ENCODE peak calls at places on chromosomes 5 and 9, in five cellular contexts. Y is CD8-positive, alpha-beta T cell; Q is fibroblast of lung; N is tibial nerve; Z is foreskin fibroblast. W is an unnamed sample.

GRCh38 chr5:126394211-126394828 is 28.9 kb upstream of the GRAMD2B start:
- DNase-seq in Z (no peak), N (no peak), Q (no peak), Y (no peak), W (no peak)

GRCh38 chr5:166358127-166358840 is 1933.2 kb upstream of the WWC1 start:
- DNase-seq in Y (no peak), Q (no peak), Z (no peak), N (no peak), W (no peak)

GRCh38 chr5:98734646-98735045 is 38.8 kb upstream of the RGMB start:
- DNase-seq in N (no peak), Q (no peak), Y (no peak), Z (no peak), W (no peak)

GRCh38 chr9:74946686-74947085 is 6.0 kb downstream of the C9orf40 start:
- DNase-seq in Q (no peak), Z (no peak), Y (no peak), N (no peak), W (no peak)

GRCh38 chr9:130368631-130369103 is 76.1 kb upstream of the ASS1 start:
- DNase-seq in Z (no peak), Y (no peak), N (no peak), Q (peak), W (no peak)

GRCh38 chr9:4262735-4263141 is 37.1 kb downstream of the GLIS3 start:
- DNase-seq in N (no peak), Z (peak), Y (no peak), Q (peak), W (peak)

GRCh38 chr5:1781726-1782384 is 17.8 kb downstream of the MRPL36 start:
- DNase-seq in N (no peak), Q (no peak), Y (no peak), Z (no peak), W (no peak)

GRCh38 chr5:160970605-160971191 is 118.7 kb upstream of the ATP10B start:
- DNase-seq in Y (no peak), Q (no peak), N (no peak), Z (no peak), W (no peak)

GRCh38 chr5:14229181-14229580 is 86.0 kb downstream of the TRIO start:
- DNase-seq in Z (no peak), Y (no peak), N (no peak), Q (no peak), W (no peak)

GRCh38 chr9:136578915-136579637 is 33.2 kb upstream of the NOTCH1 start:
- DNase-seq in Y (no peak), Q (no peak), N (no peak), Z (no peak), W (no peak)

GRCh38 chr9:12859704-12860251 is 85.0 kb downstream of the LURAP1L start:
- DNase-seq in Q (peak), Z (peak), Y (no peak), N (no peak), W (no peak)

GRCh38 chr9:79300153-79300552 is 271.6 kb upstream of the TLE4 start:
- DNase-seq in Q (no peak), Z (no peak), N (no peak), Y (no peak), W (no peak)

GRCh38 chr5:34484190-34484589 is 171.9 kb upstream of the RAI14 start:
- DNase-seq in N (no peak), Z (no peak), Q (no peak), Y (no peak), W (no peak)

GRCh38 chr9:122372856-122373845 is 2.3 kb downstream of the PTGS1 start:
- DNase-seq in Y (no peak), Q (no peak), Z (no peak), N (no peak), W (no peak)

GRCh38 chr9:21550392-21550791 is 68.3 kb upstream of the IFNE start:
- DNase-seq in Q (no peak), Y (no peak), Z (no peak), N (no peak), W (no peak)

GRCh38 chr9:21553441-21553840 is 71.3 kb upstream of the IFNE start:
- DNase-seq in Z (no peak), N (no peak), Y (no peak), Q (peak), W (no peak)

GRCh38 chr9:21551401-21551800 is 69.3 kb upstream of the IFNE start:
- DNase-seq in N (no peak), Q (peak), Y (no peak), Z (no peak), W (no peak)

GRCh38 chr9:21549890-21550289 is 67.8 kb upstream of the IFNE start:
- DNase-seq in Z (no peak), Q (no peak), Y (no peak), N (no peak), W (no peak)

DNA sequence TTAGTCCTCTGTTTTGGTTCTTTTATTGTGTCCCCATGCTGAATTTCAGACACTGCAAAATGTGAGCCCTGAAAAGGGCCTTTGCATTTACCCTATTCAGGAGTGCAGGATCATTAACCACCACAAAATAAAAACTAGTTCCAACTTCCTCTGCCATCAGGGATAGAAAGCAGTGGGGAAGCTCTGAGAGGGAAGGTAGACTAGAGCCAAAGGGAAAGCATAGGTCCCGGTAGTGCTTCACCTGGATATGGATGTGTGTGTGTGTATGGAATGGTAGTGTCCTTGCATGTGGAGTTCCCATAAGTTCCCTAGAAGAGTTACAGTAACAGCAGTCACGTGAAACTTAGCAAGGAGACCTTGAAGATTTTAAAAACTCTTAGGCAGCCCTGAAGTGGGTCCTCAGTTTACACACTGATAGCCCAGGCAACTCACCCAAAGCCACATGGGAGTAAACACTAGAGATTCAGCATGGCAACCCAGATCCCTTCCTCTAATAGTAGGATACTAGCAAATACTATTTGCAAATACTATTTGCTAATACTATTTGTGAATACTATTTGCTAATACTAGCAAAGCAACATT is 70.2 kb upstream of the IFNE start:
- DNase-seq in N (no peak), Z (no peak), Y (no peak), Q (peak), W (no peak)
- H3K4me3 ChIP-seq in N (no peak), Z (no peak), Y (no peak), Q (no peak), W (no peak)

GRCh38 chr9:110126457-110126856 is 81.5 kb downstream of the C9orf152 start:
- DNase-seq in Y (no peak), Q (no peak), Z (no peak), N (no peak), W (no peak)
- H3K4me3 ChIP-seq in Y (no peak), Q (no peak), Z (no peak), N (peak), W (no peak)

GRCh38 chr9:965497-965896 is 11.0 kb upstream of the DMRT3 start:
- DNase-seq in Q (no peak), N (no peak), Z (no peak), Y (no peak), W (no peak)
- H3K4me3 ChIP-seq in Q (no peak), N (no peak), Z (no peak), Y (no peak), W (no peak)

GRCh38 chr5:139667730-139668063 is 19.5 kb downstream of the CXXC5 start:
- DNase-seq in Z (no peak), N (no peak), Q (peak), Y (no peak), W (no peak)
- H3K4me3 ChIP-seq in Z (peak), N (peak), Q (no peak), Y (peak), W (peak)

GRCh38 chr9:76297721-76298239 is 96.4 kb downstream of the RFK start:
- DNase-seq in Z (peak), Q (peak), N (peak), Y (no peak), W (peak)
- H3K4me3 ChIP-seq in Z (peak), Q (peak), N (no peak), Y (no peak), W (peak)

GRCh38 chr5:3793162-3793561 is 197.5 kb downstream of the IRX1 start:
- DNase-seq in Z (no peak), Q (no peak), Y (no peak), N (no peak), W (no peak)

GRCh38 chr5:3789519-3790193 is 194.0 kb downstream of the IRX1 start:
- DNase-seq in Y (no peak), Z (no peak), Q (no peak), N (no peak), W (no peak)

GRCh38 chr5:3786165-3786564 is 190.5 kb downstream of the IRX1 start:
- DNase-seq in N (no peak), Q (no peak), Z (no peak), Y (no peak), W (no peak)

GRCh38 chr5:3784854-3785253 is 189.2 kb downstream of the IRX1 start:
- DNase-seq in Y (no peak), Q (no peak), N (no peak), Z (no peak), W (no peak)

DNA sequence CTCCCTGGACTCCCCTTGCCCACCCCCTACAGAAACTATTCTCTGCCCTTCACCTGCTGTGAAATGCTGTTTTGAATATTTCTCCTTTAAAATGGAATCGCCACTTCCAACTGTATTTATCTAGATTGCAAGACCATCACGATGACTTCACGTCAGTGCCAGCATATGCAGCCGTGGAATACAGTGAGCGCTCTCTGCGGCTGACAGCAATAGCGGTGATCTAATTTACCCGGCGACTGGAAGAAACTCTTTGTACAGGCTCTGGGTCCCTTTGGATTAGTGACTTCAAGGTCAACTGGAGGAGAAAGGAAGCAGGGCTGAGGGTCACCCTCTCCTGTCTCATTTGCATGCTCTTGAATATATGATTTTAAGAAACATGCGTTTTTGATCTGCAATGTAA is 192.0 kb downstream of the IRX1 start:
- DNase-seq in N (no peak), Q (no peak), Z (no peak), Y (no peak), W (no peak)
- H3K4me3 ChIP-seq in N (no peak), Q (no peak), Z (no peak), Y (no peak), W (no peak)

DNA sequence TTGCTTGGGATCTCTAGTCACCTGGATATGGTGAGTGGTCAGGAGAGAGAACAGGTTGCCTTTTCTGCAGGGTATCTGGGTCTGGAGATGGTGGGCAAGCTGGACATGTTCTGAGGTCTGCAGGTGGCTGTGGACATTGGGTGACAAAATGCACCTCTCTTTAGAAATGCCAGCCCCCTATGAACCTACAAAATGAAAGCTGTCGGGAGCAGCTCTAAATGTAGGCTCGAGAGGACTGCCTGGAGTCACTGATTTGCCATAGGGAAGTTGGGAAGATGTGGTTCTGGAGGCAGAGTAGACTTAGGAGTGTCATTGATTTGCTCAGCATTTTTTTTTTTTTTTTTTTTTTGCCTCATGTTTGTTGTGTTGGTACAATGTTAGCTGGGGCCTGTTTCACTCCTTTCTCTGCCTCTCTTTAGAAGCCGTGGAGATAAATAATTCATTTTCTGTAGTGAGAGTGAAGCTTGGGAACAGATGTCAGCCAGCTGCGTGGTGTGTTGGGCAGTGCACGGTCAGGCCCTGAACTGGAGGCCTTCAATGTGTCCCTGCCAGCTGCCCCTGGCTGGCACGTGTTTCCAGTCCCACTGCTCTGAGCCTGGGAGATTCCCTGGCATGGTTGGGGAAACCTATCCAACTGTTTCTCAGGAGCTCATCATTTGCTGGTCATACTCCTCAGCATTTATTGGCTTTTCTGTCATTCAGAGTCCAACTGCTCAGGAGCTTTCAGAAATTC is 5.4 kb downstream of the RGS3 start:
- DNase-seq in Z (peak), N (no peak), Y (no peak), Q (no peak), W (no peak)
- H3K4me3 ChIP-seq in Z (no peak), N (no peak), Y (no peak), Q (no peak), W (no peak)

DNA sequence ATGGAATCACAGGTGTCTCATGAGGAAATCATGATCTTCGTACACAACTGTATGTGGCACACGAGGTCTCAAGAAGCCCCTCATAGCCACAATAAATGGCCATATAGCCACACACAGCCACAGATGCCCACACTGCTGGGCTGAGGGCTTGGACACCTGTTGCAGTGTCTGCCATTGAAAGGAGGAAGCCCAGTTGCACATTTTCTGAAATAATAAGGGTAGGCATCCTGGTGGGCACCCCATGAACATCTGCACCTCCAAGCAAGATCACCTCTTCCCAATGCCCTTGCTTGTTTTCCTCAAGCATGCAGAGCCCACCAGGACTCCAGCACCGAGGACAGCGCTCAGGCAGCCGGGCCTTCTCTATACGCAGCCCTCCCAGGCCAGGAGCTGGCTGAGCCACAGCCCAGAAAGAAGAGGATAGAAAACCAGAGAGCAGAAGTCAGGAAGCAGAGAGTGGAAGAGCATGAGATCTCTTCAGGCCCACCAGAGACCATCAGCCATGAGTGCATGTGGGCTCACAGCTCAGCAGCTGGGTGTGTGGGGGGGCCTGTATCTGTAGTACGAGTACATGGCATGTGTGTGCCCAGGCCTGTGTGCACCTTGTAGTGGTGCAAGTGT is 1.0 kb upstream of the ACSL6 start:
- DNase-seq in Z (peak), Q (peak), Y (no peak), N (no peak), W (peak)
- H3K4me3 ChIP-seq in Z (no peak), Q (no peak), Y (peak), N (no peak), W (no peak)

W was measured in HFF-Myc.